ENCODE peak calls at places on chromosomes 6 and 20, in nine cellular contexts. O, K, M, J, H, B, Y, N and F are unnamed samples.

GRCh38 chr6:170451762-170452651 is 101.1 kb downstream of the PSMB1 start:
- DNase-seq in K (no peak), B (no peak), N (no peak), J (no peak), H (no peak), O (no peak), M (no peak), Y (no peak), F (peak; percentile 6)

GRCh38 chr20:59184880-59185447 is 21.3 kb downstream of the ZNF831 start:
- DNase-seq in B (no peak), K (no peak), Y (no peak), N (no peak), J (no peak), O (no peak), M (no peak), H (no peak), F (no peak)

GRCh38 chr6:125812394-125813231 is 21.9 kb downstream of the NCOA7 start:
- DNase-seq in Y (no peak), B (no peak), N (peak; percentile 82), O (no peak), M (no peak), H (no peak), J (no peak), K (no peak), F (no peak)

GRCh38 chr20:35741892-35742740 is at the start of gene RBM39:
- DNase-seq in N (peak; percentile 99), H (peak; percentile 100), K (peak; percentile 100), B (peak; percentile 100), J (peak; percentile 100), M (peak; percentile 97), O (peak; percentile 100), Y (peak; percentile 98), F (peak; percentile 100)

GRCh38 chr6:38599261-38599660 is 40.5 kb downstream of the BTBD9 start:
- DNase-seq in N (no peak), O (no peak), J (no peak), H (no peak), K (no peak), Y (no peak), M (no peak), B (no peak), F (no peak)

GRCh38 chr20:49323622-49324238 is 45.9 kb upstream of the ZNFX1 start:
- DNase-seq in H (peak; percentile 46), M (no peak), N (peak; percentile 74), J (no peak), K (peak; percentile 55), B (no peak), O (peak; percentile 82), Y (no peak), F (no peak)

GRCh38 chr6:150659046-150659763 is 59.5 kb downstream of the PLEKHG1 start:
- DNase-seq in Y (no peak), K (no peak), H (no peak), M (no peak), N (no peak), J (no peak), B (no peak), O (no peak), F (no peak)

GRCh38 chr6:25395731-25396130 is 116.6 kb downstream of the CARMIL1 start:
- DNase-seq in J (no peak), O (no peak), N (no peak), Y (no peak), B (no peak), M (no peak), K (no peak), H (no peak), F (no peak)

GRCh38 chr20:33362898-33363297 is 38.4 kb downstream of the CDK5RAP1 start:
- DNase-seq in J (no peak), Y (no peak), B (no peak), K (no peak), H (no peak), M (no peak), O (no peak), N (no peak), F (no peak)

GRCh38 chr6:144415014-144415413 is 129.9 kb downstream of the UTRN start:
- DNase-seq in J (no peak), H (peak; percentile 25), Y (peak; percentile 77), O (no peak), M (no peak), K (no peak), N (peak; percentile 29), B (no peak), F (no peak)

GRCh38 chr6:4316867-4317400 is 181.6 kb upstream of the ECI2 start:
- DNase-seq in O (peak; percentile 73), H (peak; percentile 59), Y (no peak), M (no peak), B (peak; percentile 68), K (no peak), N (no peak), J (peak; percentile 49), F (no peak)

GRCh38 chr20:2807019-2807418 is 6.6 kb upstream of the CPXM1 start:
- DNase-seq in B (no peak), J (no peak), O (no peak), Y (no peak), M (no peak), H (no peak), K (no peak), N (no peak), F (no peak)

GRCh38 chr20:4610871-4611270 is 110.8 kb upstream of the PRND start:
- DNase-seq in M (no peak), O (no peak), N (no peak), J (no peak), Y (no peak), K (no peak), H (no peak), B (no peak), F (no peak)

GRCh38 chr20:48604936-48605335 is 222.9 kb downstream of the PREX1 start:
- DNase-seq in B (no peak), K (no peak), M (no peak), J (no peak), H (no peak), Y (no peak), O (no peak), N (no peak), F (no peak)

GRCh38 chr20:31720486-31721407 is 1.9 kb downstream of the BCL2L1 start:
- DNase-seq in N (no peak), M (no peak), O (no peak), Y (no peak), H (no peak), B (no peak), J (no peak), K (peak; percentile 18), F (no peak)

GRCh38 chr6:19380287-19380686 is 456.9 kb upstream of the ID4 start:
- DNase-seq in H (no peak), Y (no peak), B (no peak), K (no peak), J (no peak), O (no peak), M (no peak), N (no peak), F (no peak)

GRCh38 chr6:2562721-2563120 is 188.0 kb downstream of the MYLK4 start:
- DNase-seq in N (no peak), H (no peak), O (no peak), J (no peak), M (no peak), Y (no peak), K (no peak), B (peak; percentile 41), F (no peak)

GRCh38 chr6:50147371-50147770 is 97.6 kb upstream of the DEFB112 start:
- DNase-seq in K (no peak), O (no peak), H (no peak), Y (no peak), J (no peak), N (no peak), B (no peak), M (no peak), F (no peak)

GRCh38 chr20:3161316-3162079 is 1.8 kb upstream of the FASTKD5 start:
- DNase-seq in M (no peak), J (no peak), H (no peak), K (no peak), B (no peak), N (no peak), O (no peak), Y (no peak), F (no peak)

GRCh38 chr6:106512048-106512957 is 117.0 kb downstream of the RTN4IP1 start:
- DNase-seq in O (peak; percentile 67), N (no peak), J (peak; percentile 86), B (peak; percentile 72), Y (no peak), M (peak; percentile 66), K (peak; percentile 84), H (peak; percentile 41), F (peak; percentile 67)

GRCh38 chr6:6796818-6797217 is 208.3 kb downstream of the LY86 start:
- DNase-seq in N (no peak), K (no peak), B (no peak), O (no peak), Y (no peak), H (no peak), J (no peak), M (no peak), F (no peak)

GRCh38 chr6:101396552-101397173 is 3.2 kb downstream of the GRIK2 start:
- DNase-seq in N (peak; percentile 31), M (no peak), O (peak; percentile 14), B (peak; percentile 57), Y (no peak), J (peak; percentile 68), K (peak; percentile 5), H (peak; percentile 47), F (no peak)

GRCh38 chr20:56360133-56360898 is 1.5 kb downstream of the FAM210B start:
- DNase-seq in M (no peak), H (no peak), B (peak; percentile 35), J (no peak), Y (no peak), N (no peak), O (no peak), K (no peak), F (no peak)

GRCh38 chr6:34671362-34671761 is 25.2 kb downstream of the ILRUN start:
- DNase-seq in N (no peak), B (no peak), J (no peak), Y (no peak), O (no peak), H (no peak), M (no peak), K (no peak), F (no peak)

GRCh38 chr6:166954118-166954713 is 2.1 kb downstream of the RNASET2 start:
- DNase-seq in K (no peak), Y (no peak), M (no peak), B (no peak), J (no peak), H (no peak), O (no peak), N (no peak), F (no peak)

GRCh38 chr6:55825402-55826051 is 49.9 kb downstream of the BMP5 start:
- DNase-seq in O (no peak), N (no peak), M (no peak), J (no peak), K (no peak), H (no peak), B (peak; percentile 26), Y (no peak), F (no peak)

GRCh38 chr6:149332602-149333311 is 15.2 kb downstream of the TAB2 start:
- DNase-seq in H (no peak), M (no peak), J (no peak), N (no peak), B (no peak), K (no peak), O (no peak), Y (no peak), F (no peak)

GRCh38 chr6:98041921-98042320 is 758.9 kb upstream of the MMS22L start:
- DNase-seq in M (no peak), B (no peak), H (no peak), N (no peak), O (no peak), J (no peak), K (no peak), Y (peak; percentile 12), F (no peak)

GRCh38 chr6:170524188-170524535 is 28.9 kb downstream of the PSMB1 start:
- DNase-seq in H (no peak), K (no peak), N (no peak), B (peak; percentile 67), J (no peak), O (no peak), Y (no peak), M (no peak), F (no peak)